ENCODE peak calls at places on chromosomes 4 and X, in five cellular contexts. T is stomach, J is K562, D is Panc1, N is GM23248. A is an unnamed sample.
A peak's percentile ranks its signal among the peaks of the same experiment; 100 is the strongest.

GRCh38 chrX:38632516-38632915 is 71.2 kb downstream of the TSPAN7 start:
- DNase-seq in T (no peak), J (no peak), D (no peak), N (no peak), A (no peak)

GRCh38 chrX:77622233-77622632 is 163.8 kb downstream of the ATRX start:
- DNase-seq in T (no peak), J (no peak), D (no peak), N (no peak), A (no peak)

GRCh38 chrX:39896951-39897740 is 200.6 kb downstream of the BCOR start:
- DNase-seq in T (no peak), J (no peak), D (no peak), N (peak; percentile 81), A (no peak)

GRCh38 chrX:20712811-20713210 is 446.1 kb upstream of the RPS6KA3 start:
- DNase-seq in T (no peak), J (no peak), D (no peak), N (no peak), A (no peak)

GRCh38 chrX:51406688-51407519 is 74.3 kb downstream of the NUDT10 start:
- DNase-seq in T (no peak), J (no peak), D (no peak), N (no peak), A (no peak)

GRCh38 chr4:5808081-5808741 is 84.7 kb downstream of the CRMP1 start:
- DNase-seq in T (no peak), J (no peak), D (no peak), N (no peak), A (no peak)

GRCh38 chr4:118076958-118077766 is 42.9 kb downstream of the NDST3 start:
- DNase-seq in T (no peak), J (peak; percentile 6), D (no peak), N (peak; percentile 57), A (no peak)

GRCh38 chr4:24778427-24779225 is 16.7 kb upstream of the SOD3 start:
- DNase-seq in T (no peak), J (no peak), D (no peak), N (peak; percentile 97), A (peak; percentile 46)

GRCh38 chr4:96131186-96131585 is 291.3 kb downstream of the PDHA2 start:
- DNase-seq in T (no peak), J (no peak), D (no peak), N (no peak), A (no peak)

GRCh38 chr4:145285928-145286327 is 105.5 kb upstream of the OTUD4 start:
- DNase-seq in T (no peak), J (no peak), D (no peak), N (peak; percentile 83), A (no peak)

GRCh38 chr4:38656111-38656510 is 7.9 kb upstream of the KLF3 start:
- DNase-seq in T (no peak), J (no peak), D (no peak), N (no peak), A (no peak)

GRCh38 chr4:48109413-48110263 is 24.4 kb downstream of the TXK start:
- DNase-seq in T (no peak), J (peak; percentile 70), D (peak; percentile 35), N (peak; percentile 58), A (no peak)

GRCh38 chr4:138893991-138894390 is 121.6 kb upstream of the NOCT start:
- DNase-seq in T (no peak), J (no peak), D (no peak), N (no peak), A (no peak)

GRCh38 chr4:151486166-151486565 is 77.2 kb downstream of the FHIP1A start:
- DNase-seq in T (no peak), J (no peak), D (no peak), N (peak; percentile 39), A (no peak)

GRCh38 chr4:156581693-156582092 is 389.9 kb downstream of the PDGFC start:
- DNase-seq in T (no peak), J (no peak), D (no peak), N (no peak), A (no peak)

GRCh38 chr4:77152421-77152820 is 4.6 kb upstream of the CCNG2 start:
- DNase-seq in T (no peak), J (no peak), D (no peak), N (peak; percentile 14), A (no peak)

GRCh38 chrX:115972717-115973116 is 197.8 kb upstream of the AGTR2 start:
- DNase-seq in T (no peak), J (no peak), D (no peak), N (peak; percentile 50), A (no peak)

GRCh38 chrX:65702956-65703355 is 35.5 kb downstream of the MSN start:
- DNase-seq in T (no peak), J (no peak), D (no peak), N (no peak), A (no peak)

GRCh38 chr4:109939153-109939552 is 26.5 kb downstream of the EGF start:
- DNase-seq in T (no peak), J (no peak), D (no peak), N (no peak), A (no peak)
- H3K4me1 ChIP-seq in T (no peaks in the 10 kb centered on the region), J (peaks cover 7% of the 10 kb centered on the region), D (no peaks in the 10 kb centered on the region), N (no peaks in the 10 kb centered on the region), A (no peaks in the 10 kb centered on the region)

GRCh38 chrX:109463729-109464128 is 18.2 kb downstream of the GUCY2F start:
- DNase-seq in T (no peak), J (no peak), D (no peak), N (no peak), A (no peak)
- H3K27me3 ChIP-seq in T (no peaks in the 10 kb centered on the region), J (no peaks in the 10 kb centered on the region), D (no peaks in the 10 kb centered on the region), N (no peaks in the 10 kb centered on the region), A (no peaks in the 10 kb centered on the region)

DNA sequence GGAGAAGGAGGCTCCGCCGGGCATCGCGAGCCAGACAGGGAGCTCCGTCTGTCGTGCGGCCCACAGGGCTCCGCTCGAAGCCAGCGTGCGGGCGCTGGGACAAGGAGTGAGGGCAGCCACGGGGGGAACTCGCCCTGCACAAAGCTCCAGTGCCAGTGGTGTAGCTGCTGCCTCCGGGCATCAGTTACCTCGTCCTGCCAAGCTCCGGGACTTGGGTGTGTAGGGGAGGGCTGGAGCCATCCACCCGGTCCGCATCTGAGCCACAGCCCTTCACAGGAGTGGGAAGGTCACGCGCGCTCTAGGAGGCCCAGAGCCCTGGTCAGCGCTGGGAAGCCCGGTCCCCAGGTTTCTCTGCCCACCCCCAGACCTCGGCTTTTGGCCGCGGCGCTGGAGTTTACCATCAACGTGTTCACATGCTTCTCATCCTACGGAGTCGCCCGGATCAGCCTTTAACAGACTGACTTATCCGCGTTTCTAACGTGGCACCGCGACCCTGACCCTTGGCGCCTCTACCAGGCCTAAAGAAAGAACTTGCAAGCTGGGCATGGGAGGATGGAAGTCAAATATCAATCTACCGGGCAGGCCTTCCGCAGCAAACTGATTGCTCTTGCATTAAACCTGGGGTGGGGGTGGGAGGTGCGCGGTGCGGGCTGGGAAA is 8.4 kb upstream of the PRDM8 start:
- DNase-seq in T (no peak), J (no peak), D (no peak), N (no peak), A (no peak)
- H3K4me1 ChIP-seq in T (peaks cover 40% of the 10 kb centered on the region), J (no peaks in the 10 kb centered on the region), D (peaks cover 4% of the 10 kb centered on the region), N (peaks cover 12% of the 10 kb centered on the region), A (peaks cover 8% of the 10 kb centered on the region)

GRCh38 chrX:17860179-17860780 is 818 bp downstream of the RAI2 start:
- DNase-seq in T (no peak), J (no peak), D (no peak), N (peak; percentile 19), A (no peak)
- H3K27me3 ChIP-seq in T (peaks cover 11% of the 10 kb centered on the region), J (peaks cover 4% of the 10 kb centered on the region), D (peaks cover 4% of the 10 kb centered on the region), N (peaks cover 23% of the 10 kb centered on the region), A (peaks cover 6% of the 10 kb centered on the region)

DNA sequence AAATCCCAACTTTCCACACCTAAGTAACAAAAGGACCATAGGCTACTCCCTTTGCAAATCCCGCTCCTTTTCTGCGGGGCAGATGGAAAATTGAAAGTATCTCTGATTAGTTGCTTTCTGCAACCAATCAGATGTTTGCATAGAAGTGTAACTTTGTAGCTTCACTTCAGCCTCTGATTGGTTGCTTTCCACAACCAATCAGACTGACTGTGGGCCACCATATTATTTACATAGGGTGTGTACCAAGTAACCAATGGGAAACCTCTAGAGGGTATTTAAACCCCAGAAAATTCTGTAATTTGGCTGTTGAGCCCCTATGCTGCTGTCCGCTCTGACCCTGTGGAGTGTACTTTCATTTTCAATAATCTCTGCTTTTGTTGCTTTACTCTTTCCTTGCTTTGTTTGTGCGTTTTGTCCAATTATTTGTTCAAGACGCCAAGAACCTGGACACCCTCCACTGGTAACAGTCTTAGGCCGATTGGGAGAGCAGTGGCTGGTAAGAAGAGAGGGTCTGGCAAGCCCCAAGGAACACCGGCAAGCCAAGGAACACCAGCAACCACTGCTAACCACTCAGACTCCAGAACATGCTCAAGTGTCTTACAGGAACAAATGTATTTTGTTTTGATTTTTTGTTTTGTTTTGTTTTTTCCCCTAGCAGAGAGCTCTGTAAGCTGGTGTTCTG is 125.5 kb upstream of the MAP3K15 start:
- DNase-seq in T (no peak), J (peak; percentile 47), D (no peak), N (no peak), A (no peak)
- H3K4me1 ChIP-seq in T (no peaks in the 10 kb centered on the region), J (no peaks in the 10 kb centered on the region), D (no peaks in the 10 kb centered on the region), N (peaks cover 5% of the 10 kb centered on the region), A (no peaks in the 10 kb centered on the region)

DNA sequence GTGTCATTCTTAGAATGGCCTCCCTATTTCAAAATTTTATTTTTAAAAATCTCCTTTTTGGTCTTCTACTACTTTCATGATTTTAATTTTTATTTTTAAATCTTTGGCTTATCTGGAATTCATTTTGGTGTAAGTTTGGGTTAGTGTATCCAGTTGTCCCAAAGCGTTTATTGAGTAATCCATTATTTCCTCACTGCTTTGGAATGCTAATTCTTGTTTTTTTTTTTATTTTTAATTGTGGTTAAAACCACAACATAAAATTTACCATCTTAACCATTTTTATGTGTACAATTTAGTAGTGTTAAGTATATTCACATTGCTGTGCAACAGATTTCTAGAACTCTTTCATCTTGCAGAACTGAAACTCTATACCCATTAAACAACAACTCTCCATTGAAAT is 8.7 kb downstream of the CITED1 start:
- DNase-seq in T (no peak), J (no peak), D (no peak), N (peak; percentile 28), A (no peak)
- H3K27me3 ChIP-seq in T (peaks cover 47% of the 10 kb centered on the region), J (no peaks in the 10 kb centered on the region), D (no peaks in the 10 kb centered on the region), N (no peaks in the 10 kb centered on the region), A (no peaks in the 10 kb centered on the region)

DNA sequence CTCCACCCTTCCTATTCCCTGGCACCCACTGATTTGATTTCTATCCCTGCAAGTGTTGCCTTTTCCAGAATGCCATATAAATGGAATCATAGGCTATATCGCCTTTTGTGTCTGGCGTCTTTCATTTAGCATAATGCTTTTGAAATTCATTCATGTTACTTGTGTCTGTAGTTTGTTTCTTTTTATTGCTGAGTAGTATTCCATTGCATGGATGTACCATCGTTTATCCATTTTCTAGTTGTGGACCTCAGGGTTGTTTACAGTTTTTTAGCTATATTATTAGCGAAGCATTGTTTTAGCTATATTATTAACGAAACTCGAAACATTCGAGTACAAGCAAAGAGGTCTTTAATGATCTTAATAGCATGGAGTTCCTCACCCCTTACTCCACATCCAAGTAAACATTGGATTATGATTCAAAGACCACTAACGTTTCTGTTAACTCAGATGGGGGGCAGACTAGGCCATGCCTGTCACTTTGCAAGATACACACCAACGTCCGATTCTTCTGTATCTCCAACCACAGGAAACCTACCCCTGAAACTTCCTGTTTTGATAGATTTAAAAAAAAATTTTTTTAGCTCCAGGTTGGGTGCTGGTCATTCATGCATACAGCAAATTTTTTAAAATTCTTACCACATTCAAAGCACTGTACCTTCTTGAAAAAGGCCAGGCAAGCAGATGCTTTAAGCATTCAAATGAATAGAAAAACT is 1.1 kb downstream of the DCK start:
- DNase-seq in T (no peak), J (peak; percentile 42), D (no peak), N (no peak), A (no peak)
- H3K4me1 ChIP-seq in T (peaks cover 53% of the 10 kb centered on the region), J (peaks cover 19% of the 10 kb centered on the region), D (no peaks in the 10 kb centered on the region), N (peaks cover 24% of the 10 kb centered on the region), A (peaks cover 43% of the 10 kb centered on the region)

A was measured in tibial nerve.